ENCODE peak calls at places on chromosome 7, in five cellular contexts. S, V, H, C and T are unnamed samples.

GRCh38 chr7:138838166-138838565 is 40.2 kb upstream of the ATP6V0A4 start:
- DNase-seq in V (no peak), H (no peak), S (no peak), C (no peak), T (no peak)

GRCh38 chr7:140079121-140079536 is 16.4 kb upstream of the PARP12 start:
- DNase-seq in S (no peak), V (peak; percentile 65), H (peak; percentile 37), C (peak; percentile 82), T (peak; percentile 57)

GRCh38 chr7:107742678-107743566 is 1.0 kb upstream of the CBLL1 start:
- DNase-seq in V (peak; percentile 53), H (no peak), C (peak; percentile 84), S (no peak), T (no peak)

GRCh38 chr7:102424129-102424551 is 9.2 kb upstream of the ORAI2 start:
- DNase-seq in V (no peak), S (no peak), H (no peak), C (peak; percentile 47), T (no peak)

GRCh38 chr7:5711419-5711818 is 70.0 kb downstream of the RNF216 start:
- DNase-seq in V (no peak), H (no peak), S (no peak), C (no peak), T (no peak)

GRCh38 chr7:2205036-2205780 is 27.5 kb downstream of the MAD1L1 start:
- DNase-seq in S (no peak), H (no peak), C (no peak), V (no peak), T (no peak)

GRCh38 chr7:43849069-43849468 is 20.2 kb downstream of the MRPS24 start:
- DNase-seq in H (no peak), C (no peak), V (no peak), S (no peak), T (no peak)

GRCh38 chr7:86939197-86939814 is 120.1 kb downstream of the ELAPOR2 start:
- DNase-seq in V (peak; percentile 68), C (peak; percentile 36), H (peak; percentile 63), S (no peak), T (peak; percentile 57)

GRCh38 chr7:122549578-122549977 is 149.3 kb downstream of the RNF133 start:
- DNase-seq in V (no peak), S (no peak), C (no peak), H (no peak), T (no peak)

GRCh38 chr7:121322460-121322859 is 6.3 kb upstream of the WNT16 start:
- DNase-seq in C (no peak), H (no peak), S (no peak), V (no peak), T (no peak)

GRCh38 chr7:27096756-27097514 is 1.1 kb upstream of the HOXA1 start:
- DNase-seq in H (peak; percentile 59), S (no peak), C (no peak), V (no peak), T (peak; percentile 14)

GRCh38 chr7:141045126-141045841 is 28.6 kb upstream of the TMEM178B start:
- DNase-seq in S (no peak), H (peak; percentile 17), C (no peak), V (no peak), T (peak; percentile 56)

GRCh38 chr7:38448842-38449241 is 175.4 kb upstream of the TARP start:
- DNase-seq in C (no peak), V (no peak), H (no peak), S (no peak), T (peak; percentile 20)

GRCh38 chr7:38453826-38454225 is 177.3 kb downstream of the AMPH start:
- DNase-seq in H (no peak), S (no peak), V (no peak), C (no peak), T (no peak)

GRCh38 chr7:38453187-38453586 is 178.0 kb downstream of the AMPH start:
- DNase-seq in S (no peak), H (peak; percentile 34), V (no peak), C (no peak), T (no peak)

GRCh38 chr7:38452615-38453014 is 178.6 kb downstream of the AMPH start:
- DNase-seq in S (no peak), C (no peak), V (no peak), H (peak; percentile 88), T (peak; percentile 6)

DNA sequence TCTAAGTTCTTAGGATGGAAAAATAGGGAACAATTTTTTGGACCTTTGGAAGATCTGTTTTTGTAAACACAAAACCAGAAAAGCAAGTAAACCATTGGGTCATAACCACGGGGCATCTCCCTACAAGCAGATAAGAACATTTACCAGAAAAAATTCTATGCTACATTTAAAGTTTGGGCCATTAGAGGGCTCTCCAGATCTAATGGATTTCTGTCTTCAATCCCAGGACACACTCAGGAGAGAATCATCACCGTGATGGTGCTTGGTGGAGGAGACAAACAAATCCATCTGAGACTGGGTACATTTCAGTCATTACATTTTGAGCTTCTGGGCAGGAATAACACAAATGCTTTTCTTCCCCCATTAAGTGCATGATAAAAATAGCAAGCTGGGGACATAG is 178.4 kb upstream of the TARP start:
- DNase-seq in H (peak; percentile 72), S (no peak), C (no peak), V (no peak), T (peak; percentile 50)
- TF ChIP-seq CTCF in H (peak; percentile 61), S (no peak), C (peak; percentile 58), V (no peak), T (peak; percentile 66)

DNA sequence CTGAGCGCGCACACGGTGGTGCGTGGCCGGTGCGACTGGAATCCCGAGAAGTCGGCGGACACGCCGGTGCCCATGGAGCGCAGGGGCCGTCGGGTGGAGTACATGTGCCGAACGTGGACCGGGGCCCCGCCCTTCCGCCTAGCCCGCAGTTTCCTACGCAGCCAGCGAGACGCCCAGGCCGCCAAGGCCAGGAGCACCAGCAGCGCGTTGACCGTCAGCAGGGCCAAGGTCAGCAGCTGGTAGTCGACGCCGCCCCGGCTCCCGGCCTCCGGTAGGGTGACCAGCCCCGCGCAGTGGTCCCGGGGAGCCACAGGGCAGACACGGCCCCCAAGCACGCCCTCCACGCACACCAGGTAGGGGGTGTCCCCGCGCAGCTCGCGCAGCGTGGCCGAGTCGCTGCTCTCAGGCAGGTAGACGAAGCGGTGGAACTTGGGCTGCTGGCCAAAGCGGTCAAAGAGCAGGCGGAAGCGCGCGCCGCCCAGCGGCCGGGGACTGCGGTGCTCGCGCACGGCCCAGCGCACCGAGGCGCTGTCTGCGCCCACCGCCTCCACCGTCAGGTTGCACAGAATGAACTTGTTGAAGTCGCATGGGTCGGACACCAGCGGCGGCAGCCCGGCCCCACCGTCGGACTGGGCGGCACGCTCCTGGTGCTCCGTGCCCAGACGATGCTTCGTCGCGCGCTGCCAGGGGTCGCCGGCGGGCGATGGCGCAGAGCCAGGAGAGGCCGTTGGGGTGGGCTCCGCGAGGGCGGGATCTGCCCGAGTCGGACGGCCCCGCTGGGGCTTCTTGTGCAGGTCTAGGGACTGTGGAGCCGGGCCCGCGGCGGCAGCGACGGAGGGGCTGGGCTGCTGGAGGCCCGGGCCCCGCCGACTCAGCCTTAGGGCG is 2.2 kb downstream of the TRIL start:
- DNase-seq in V (peak; percentile 87), C (peak; percentile 90), H (no peak), S (no peak), T (no peak)
- TF ChIP-seq CTCF in V (peak; percentile 70), C (peak; percentile 69), H (peak; percentile 38), S (peak; percentile 84), T (no peak)

DNA sequence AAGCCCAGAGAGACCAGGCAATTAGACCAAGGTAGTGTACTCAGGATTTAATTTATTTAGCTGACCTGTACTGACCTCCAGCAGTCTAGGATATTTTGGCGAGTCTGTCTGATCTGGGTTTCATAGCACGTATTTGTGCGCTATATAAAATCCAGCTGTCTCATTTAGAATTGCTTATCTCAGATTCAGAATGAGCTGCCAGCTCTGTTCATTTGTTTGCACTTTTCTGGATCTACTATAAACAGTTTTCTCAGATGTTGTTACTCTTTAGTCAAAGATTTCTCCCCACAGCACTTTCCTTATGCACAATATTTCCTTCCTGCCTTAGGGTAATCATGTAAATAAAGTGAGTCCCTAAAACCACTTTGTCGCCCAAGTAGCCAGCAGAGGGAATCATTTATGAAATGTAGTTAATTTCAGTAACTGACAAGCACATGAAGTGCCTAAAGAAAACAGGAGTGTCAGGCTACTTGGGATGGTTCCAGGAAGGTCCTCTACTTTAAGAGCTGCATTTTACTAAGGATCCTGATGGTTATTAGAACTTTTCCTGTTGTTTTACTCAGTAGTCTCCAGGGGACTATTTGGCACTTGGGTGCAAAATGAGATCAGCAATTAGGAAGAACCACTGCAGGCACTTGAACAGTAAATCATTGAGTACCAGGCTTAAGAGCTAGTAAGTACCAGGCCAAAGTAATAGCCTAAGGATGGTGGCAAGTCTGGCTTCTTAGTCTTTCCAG is 226.4 kb downstream of the TWIST1 start:
- DNase-seq in C (no peak), H (peak; percentile 24), S (no peak), V (no peak), T (no peak)
- TF ChIP-seq CTCF in C (no peak), H (no peak), S (no peak), V (no peak), T (no peak)

DNA sequence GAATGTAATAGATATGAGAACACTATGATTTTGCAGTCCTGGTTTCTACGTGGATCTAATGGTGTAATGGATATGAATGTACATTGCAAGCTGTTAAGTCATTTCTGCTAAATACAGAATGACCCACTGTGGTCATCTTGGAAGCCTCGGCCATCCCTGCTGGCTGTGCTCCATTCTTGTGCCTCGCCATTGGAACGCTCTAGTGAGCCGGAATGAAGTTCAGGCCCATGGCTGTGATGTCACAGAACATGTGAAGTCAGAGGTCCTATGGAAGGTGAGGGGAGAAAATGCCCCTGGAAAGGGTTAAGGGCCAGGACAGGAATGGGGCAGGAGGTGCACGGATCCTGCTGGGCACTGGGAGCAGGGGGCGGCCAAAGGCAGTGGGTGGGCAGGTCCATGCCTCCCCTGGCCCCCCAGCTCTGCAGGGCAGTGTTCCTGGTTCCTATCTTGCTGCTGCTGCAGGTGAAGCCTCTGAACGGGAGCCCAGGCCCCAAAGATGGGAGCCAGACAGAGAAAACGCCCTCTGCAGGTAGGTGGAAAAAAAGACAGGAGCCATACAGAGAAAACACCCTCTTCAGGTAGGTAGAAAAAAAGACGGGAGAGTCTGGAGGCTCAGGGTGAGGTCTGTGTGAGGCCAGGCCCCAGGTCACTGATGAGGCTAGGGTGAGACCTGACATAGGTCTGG is at the start of gene LLCFC1:
- DNase-seq in C (peak; percentile 84), H (no peak), S (no peak), V (no peak), T (no peak)
- TF ChIP-seq CTCF in C (peak; percentile 79), H (no peak), S (peak; percentile 36), V (no peak), T (peak; percentile 37)

GRCh38 chr7:142516038-142516501 is 233.2 kb upstream of the PRSS1 start:
- DNase-seq in S (no peak), V (peak; percentile 38), H (peak; percentile 72), C (peak; percentile 60), T (peak; percentile 56)
- TF ChIP-seq CTCF in S (peak; percentile 89), V (peak; percentile 85), H (peak; percentile 82), C (peak; percentile 86), T (peak; percentile 94)

GRCh38 chr7:95478139-95479037 is 7.4 kb upstream of the ASB4 start:
- DNase-seq in S (no peak), H (peak; percentile 37), V (peak; percentile 40), C (peak; percentile 41), T (peak; percentile 7)
- TF ChIP-seq CTCF in S (no peak), H (peak; percentile 51), V (no peak), C (peak; percentile 63), T (peak; percentile 58)